ENCODE peak calls at places on chromosomes 7 and 10, in six cellular contexts. J, M, A, Q, L and Z are unnamed samples.
A peak's percentile ranks its signal among the peaks of the same experiment; 100 is the strongest.

GRCh38 chr7:27167170-27167505 is 1.8 kb upstream of the HOXA9 start:
- DNase-seq in J (no peak), M (no peak), Q (no peak), A (no peak), L (peak; percentile 51), Z (no peak)

GRCh38 chr7:93717217-93717900 is 142.8 kb upstream of the CALCR start:
- DNase-seq in L (no peak), M (no peak), Q (peak; percentile 28), J (no peak), A (peak; percentile 79), Z (no peak)

GRCh38 chr7:21365866-21366624 is 61.8 kb upstream of the SP4 start:
- DNase-seq in M (no peak), A (peak; percentile 83), J (peak; percentile 32), Q (peak; percentile 25), L (no peak), Z (no peak)

GRCh38 chr10:8063128-8063908 is 8.8 kb downstream of the GATA3 start:
- DNase-seq in M (no peak), L (no peak), A (no peak), Q (no peak), J (no peak), Z (no peak)

GRCh38 chr10:78927257-78927995 is 141.3 kb upstream of the ZMIZ1 start:
- DNase-seq in L (peak; percentile 56), Q (no peak), A (peak; percentile 50), M (no peak), J (peak; percentile 38), Z (no peak)

GRCh38 chr10:43408331-43408709 is 666 bp downstream of the HNRNPF start:
- DNase-seq in M (no peak), J (no peak), L (no peak), A (no peak), Q (no peak), Z (peak; percentile 78)

GRCh38 chr10:78577673-78578072 is 491.1 kb upstream of the ZMIZ1 start:
- DNase-seq in L (no peak), J (no peak), M (no peak), Q (no peak), A (no peak), Z (no peak)

GRCh38 chr7:618539-619355 is 99.1 kb upstream of the PDGFA start:
- DNase-seq in A (no peak), M (no peak), L (peak; percentile 54), J (peak; percentile 71), Q (no peak), Z (no peak)

GRCh38 chr10:70738425-70739121 is 46.6 kb downstream of the TBATA start:
- DNase-seq in Q (no peak), A (no peak), J (no peak), L (no peak), M (no peak), Z (no peak)

DNA sequence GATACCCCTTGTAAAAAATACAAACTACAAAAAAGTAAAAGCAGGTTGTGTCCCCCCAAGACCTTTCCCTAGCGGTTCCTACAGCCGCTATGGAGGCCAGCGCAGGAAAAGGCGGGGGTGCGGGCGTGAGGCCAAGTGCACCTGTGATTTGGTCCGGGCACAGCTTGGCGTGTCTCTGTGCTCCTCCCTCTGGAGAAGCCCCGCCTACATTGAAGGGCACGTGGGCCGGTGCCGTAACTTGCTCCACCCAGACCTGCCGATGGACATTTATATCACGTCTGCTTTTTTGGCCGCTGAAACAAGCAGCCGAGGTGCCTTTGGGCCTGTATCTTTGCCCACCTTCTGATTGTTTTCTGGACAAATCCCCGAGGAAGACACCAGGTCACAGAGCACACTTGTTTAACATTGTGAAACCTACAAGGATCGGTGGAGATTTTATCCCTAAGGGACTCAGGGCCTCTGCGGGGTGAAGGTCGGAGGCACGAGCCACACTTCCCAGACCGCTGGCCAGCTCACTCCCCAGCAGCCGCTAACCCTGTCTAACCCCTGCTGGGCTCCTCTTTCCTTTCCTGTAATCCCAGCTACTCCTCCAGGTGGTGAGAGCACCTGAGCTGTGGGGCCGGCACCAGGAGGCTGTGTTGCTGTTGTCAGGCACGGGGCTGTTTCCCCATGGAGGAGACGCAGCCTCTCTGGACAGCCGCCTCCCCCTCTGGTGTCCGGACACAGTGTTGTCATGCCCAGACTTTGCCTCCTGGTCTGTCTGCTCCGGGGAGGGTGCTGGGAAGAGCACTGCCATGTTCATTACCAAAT is 18.8 kb upstream of the INPP5A start:
- DNase-seq in L (peak; percentile 90), A (no peak), M (peak; percentile 76), J (peak; percentile 92), Q (no peak), Z (peak; percentile 75)
- TF ChIP-seq CTCF in L (no peak), A (no peak), M (no peak), J (no peak), Q (no peak), Z (no peak)

DNA sequence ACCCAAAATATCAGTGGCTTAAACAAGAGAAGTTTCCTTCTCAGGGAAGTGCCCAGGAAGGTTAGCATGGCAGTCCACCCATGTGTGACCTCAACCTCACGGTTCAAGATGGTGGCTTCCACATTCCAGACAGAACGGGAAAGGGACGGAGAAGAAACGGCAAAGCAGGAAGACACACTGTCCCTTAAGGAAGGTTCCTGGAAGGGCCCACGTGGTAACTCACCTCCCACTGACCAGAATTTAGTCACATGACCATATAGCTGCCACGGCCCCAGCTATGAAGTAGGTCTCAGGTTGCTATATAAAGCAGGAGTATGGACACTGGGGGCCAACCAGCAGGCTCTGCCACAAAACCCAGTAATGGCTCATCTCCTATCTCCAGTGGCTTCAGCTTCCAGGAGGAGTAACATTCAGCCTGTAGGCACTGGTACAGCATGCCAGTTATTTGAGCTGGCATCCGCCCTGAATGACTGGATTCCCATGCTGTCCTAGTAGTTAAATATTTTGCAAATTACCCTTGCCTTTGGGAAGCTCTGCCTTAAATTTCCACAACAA is 278.5 kb upstream of the KLF14 start:
- DNase-seq in A (no peak), J (no peak), Q (no peak), L (no peak), M (no peak), Z (no peak)
- H3K27ac ChIP-seq in A (peak overlapping the region; percentile 59), J (peak overlapping the region; percentile 63), Q (peak overlapping the region; percentile 48), L (peak overlapping the region; percentile 73), M (no peak overlapping the region), Z (peak overlapping the region; percentile 73)

GRCh38 chr10:50385610-50386009 is 134.3 kb upstream of the ASAH2 start:
- DNase-seq in Q (no peak), L (no peak), J (no peak), M (no peak), A (no peak), Z (no peak)
- H3K4me3 ChIP-seq in Q (no peak overlapping the region), L (no peak overlapping the region), J (no peak overlapping the region), M (no peak overlapping the region), A (no peak overlapping the region), Z (no peak overlapping the region)

GRCh38 chr10:99280472-99280871 is 44.8 kb upstream of the HPSE2 start:
- DNase-seq in Q (no peak), M (no peak), A (peak; percentile 12), L (no peak), J (no peak), Z (no peak)

GRCh38 chr10:99279626-99280111 is 44.0 kb upstream of the HPSE2 start:
- DNase-seq in A (no peak), L (no peak), Q (peak; percentile 2), M (no peak), J (no peak), Z (no peak)

DNA sequence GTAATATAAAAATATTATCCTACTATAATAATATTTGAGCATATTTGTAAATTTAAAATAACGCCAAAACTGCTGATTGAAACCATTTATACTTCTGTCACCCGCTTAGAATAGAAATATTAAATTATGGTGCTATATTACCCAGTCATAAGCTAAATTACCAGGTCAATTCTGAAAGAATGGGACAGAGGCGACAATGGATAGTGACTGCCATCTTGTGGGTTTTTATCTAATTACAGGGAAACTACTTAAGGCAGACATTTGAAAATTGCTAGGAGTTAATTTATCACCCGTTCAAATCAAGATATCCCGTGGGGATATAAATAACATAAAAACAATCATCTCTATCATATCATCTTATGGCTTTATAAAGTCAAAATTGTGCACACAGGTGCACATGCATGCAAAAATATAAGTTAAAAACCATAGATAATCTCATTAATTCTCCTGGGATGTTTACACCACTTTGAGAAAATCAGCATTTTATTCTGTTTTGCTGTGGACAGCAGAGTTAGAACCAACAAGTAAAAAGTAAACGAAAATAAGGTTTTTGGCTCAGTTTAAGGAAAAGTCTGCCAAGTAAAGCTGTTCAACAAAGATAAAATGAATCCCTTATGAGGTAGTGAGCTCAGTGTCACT is 41.3 kb upstream of the HPSE2 start:
- DNase-seq in L (no peak), Q (peak; percentile 9), A (no peak), M (no peak), J (no peak), Z (no peak)
- TF ChIP-seq CTCF in L (no peak), Q (peak; percentile 32), A (peak; percentile 42), M (no peak), J (no peak), Z (no peak)

GRCh38 chr7:24824400-24824799 is 67.1 kb upstream of the GSDME start:
- DNase-seq in J (no peak), Q (no peak), L (no peak), M (no peak), A (no peak), Z (no peak)

GRCh38 chr7:24826662-24827020 is 69.4 kb upstream of the GSDME start:
- DNase-seq in M (no peak), J (no peak), A (peak; percentile 74), Q (no peak), L (no peak), Z (no peak)

GRCh38 chr7:24824896-24825295 is 67.6 kb upstream of the GSDME start:
- DNase-seq in A (no peak), L (no peak), M (no peak), J (no peak), Q (no peak), Z (no peak)

GRCh38 chr7:24825931-24826661 is 68.8 kb upstream of the GSDME start:
- DNase-seq in L (no peak), M (no peak), Q (peak; percentile 50), J (peak; percentile 47), A (peak; percentile 97), Z (no peak)

GRCh38 chr7:24825315-24825917 is 68.2 kb upstream of the GSDME start:
- DNase-seq in Q (no peak), L (no peak), A (peak; percentile 57), J (no peak), M (no peak), Z (no peak)
- H3K27ac ChIP-seq in Q (no peak overlapping the region), L (no peak overlapping the region), A (peak overlapping the region; percentile 99), J (peak overlapping the region; percentile 56), M (no peak overlapping the region), Z (peak overlapping the region; percentile 53)

DNA sequence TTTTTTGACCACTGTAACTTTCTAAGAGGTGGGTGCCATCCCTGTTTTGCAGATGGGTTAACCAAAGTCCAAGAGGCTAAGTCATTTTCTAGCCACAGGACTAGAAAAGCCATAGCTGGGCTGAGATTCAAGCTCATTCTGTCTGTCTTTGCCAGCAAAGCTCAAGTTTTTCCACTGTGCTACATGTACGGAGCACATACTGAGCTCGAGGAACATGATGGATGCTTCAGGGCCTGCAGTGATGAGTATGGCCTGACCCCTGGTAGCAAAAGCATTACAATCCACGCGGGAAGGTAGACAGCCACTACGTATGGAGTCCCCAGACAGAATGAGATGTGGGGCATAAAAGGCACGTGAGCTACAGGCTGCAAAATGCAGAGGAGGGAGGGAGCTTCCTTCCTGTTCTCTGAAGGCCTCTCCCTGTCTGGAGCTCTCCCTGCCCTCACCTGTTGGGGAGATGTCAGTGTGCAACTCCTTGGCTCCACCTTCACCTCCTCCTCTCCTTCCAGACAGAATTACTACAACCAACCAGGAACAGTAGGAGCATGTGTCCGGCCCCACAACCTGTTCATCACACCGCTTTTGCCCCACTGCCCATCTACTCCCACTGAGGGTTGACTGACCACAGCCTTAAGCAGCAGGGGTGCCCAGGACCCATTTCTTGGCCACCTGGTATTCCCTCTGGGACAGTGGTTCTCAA is 16.4 kb downstream of the ITPRIP start:
- DNase-seq in M (no peak), J (no peak), A (no peak), L (no peak), Q (no peak), Z (no peak)
- H3K4me3 ChIP-seq in M (no peak overlapping the region), J (no peak overlapping the region), A (no peak overlapping the region), L (no peak overlapping the region), Q (no peak overlapping the region), Z (peak overlapping the region; percentile 23)